ENCODE peak calls at places on chromosomes 6 and 20, in eight cellular contexts. One of them, this sample, is unnamed.

GRCh38 chr20:58613061-58613854 is 37.8 kb upstream of the STX16 start:
- DNase-seq in A549: no peak
- DNase-seq in IMR-90: no peak
- DNase-seq in HepG2: no peak
- DNase-seq in SK-N-SH: no peak
- DNase-seq in K562: no peak
- DNase-seq in GM12878: no peak
- DNase-seq in H1: no peak
- DNase-seq in this sample: no peak

GRCh38 chr20:49700411-49701185 is 13.1 kb downstream of the B4GALT5 start:
- DNase-seq in A549: peak
- DNase-seq in IMR-90: peak
- DNase-seq in HepG2: peak
- DNase-seq in SK-N-SH: no peak
- DNase-seq in K562: peak
- DNase-seq in GM12878: no peak
- DNase-seq in H1: no peak
- DNase-seq in this sample: peak

GRCh38 chr6:113414511-113414910 is 442.6 kb upstream of the MARCKS start:
- DNase-seq in A549: peak
- DNase-seq in IMR-90: peak
- DNase-seq in HepG2: peak
- DNase-seq in SK-N-SH: peak
- DNase-seq in K562: no peak
- DNase-seq in GM12878: no peak
- DNase-seq in H1: no peak
- DNase-seq in this sample: peak

GRCh38 chr20:63532449-63532971 is 4.7 kb downstream of the PTK6 start:
- DNase-seq in A549: no peak
- DNase-seq in IMR-90: no peak
- DNase-seq in HepG2: no peak
- DNase-seq in SK-N-SH: peak
- DNase-seq in K562: no peak
- DNase-seq in GM12878: no peak
- DNase-seq in H1: no peak
- DNase-seq in this sample: no peak

GRCh38 chr20:57412347-57413029 is 21.3 kb downstream of the RBM38 start:
- DNase-seq in A549: no peak
- DNase-seq in IMR-90: no peak
- DNase-seq in HepG2: no peak
- DNase-seq in SK-N-SH: no peak
- DNase-seq in K562: peak
- DNase-seq in GM12878: no peak
- DNase-seq in H1: no peak
- DNase-seq in this sample: no peak

GRCh38 chr6:159193923-159194322 is 24.7 kb downstream of the FNDC1 start:
- DNase-seq in A549: no peak
- DNase-seq in IMR-90: no peak
- DNase-seq in HepG2: no peak
- DNase-seq in SK-N-SH: no peak
- DNase-seq in K562: no peak
- DNase-seq in GM12878: no peak
- DNase-seq in H1: no peak
- DNase-seq in this sample: no peak

GRCh38 chr20:8094845-8095244 is 37.2 kb upstream of the PLCB1 start:
- DNase-seq in A549: peak
- DNase-seq in IMR-90: peak
- DNase-seq in HepG2: peak
- DNase-seq in SK-N-SH: no peak
- DNase-seq in K562: no peak
- DNase-seq in GM12878: no peak
- DNase-seq in H1: no peak
- DNase-seq in this sample: no peak

GRCh38 chr6:24078200-24078599 is 47.8 kb upstream of the NRSN1 start:
- DNase-seq in A549: no peak
- DNase-seq in IMR-90: no peak
- DNase-seq in HepG2: no peak
- DNase-seq in SK-N-SH: no peak
- DNase-seq in K562: no peak
- DNase-seq in GM12878: no peak
- DNase-seq in H1: no peak
- DNase-seq in this sample: no peak

GRCh38 chr6:25777031-25777430 is 22.5 kb downstream of the SLC17A4 start:
- DNase-seq in A549: no peak
- DNase-seq in IMR-90: no peak
- DNase-seq in HepG2: no peak
- DNase-seq in SK-N-SH: no peak
- DNase-seq in K562: no peak
- DNase-seq in GM12878: no peak
- DNase-seq in H1: no peak
- DNase-seq in this sample: no peak

GRCh38 chr6:100137759-100138158 is 143.7 kb upstream of the MCHR2 start:
- DNase-seq in A549: no peak
- DNase-seq in IMR-90: no peak
- DNase-seq in HepG2: no peak
- DNase-seq in SK-N-SH: no peak
- DNase-seq in K562: no peak
- DNase-seq in GM12878: no peak
- DNase-seq in H1: no peak
- DNase-seq in this sample: no peak

GRCh38 chr6:139430897-139431601 is 56.6 kb upstream of the CITED2 start:
- DNase-seq in A549: no peak
- DNase-seq in IMR-90: no peak
- DNase-seq in HepG2: no peak
- DNase-seq in SK-N-SH: no peak
- DNase-seq in K562: no peak
- DNase-seq in GM12878: no peak
- DNase-seq in H1: no peak
- DNase-seq in this sample: no peak

GRCh38 chr20:50774515-50774914 is 20.3 kb upstream of the BCAS4 start:
- DNase-seq in A549: no peak
- DNase-seq in IMR-90: no peak
- DNase-seq in HepG2: no peak
- DNase-seq in SK-N-SH: no peak
- DNase-seq in K562: no peak
- DNase-seq in GM12878: no peak
- DNase-seq in H1: no peak
- DNase-seq in this sample: no peak

GRCh38 chr6:26103141-26103769 is 16.0 kb downstream of the HFE start:
- DNase-seq in A549: peak
- DNase-seq in IMR-90: peak
- DNase-seq in HepG2: peak
- DNase-seq in SK-N-SH: no peak
- DNase-seq in K562: peak
- DNase-seq in GM12878: no peak
- DNase-seq in H1: no peak
- DNase-seq in this sample: no peak

GRCh38 chr6:118890997-118891790 is 2.8 kb upstream of the ASF1A start:
- DNase-seq in A549: no peak
- DNase-seq in IMR-90: no peak
- DNase-seq in HepG2: no peak
- DNase-seq in SK-N-SH: no peak
- DNase-seq in K562: no peak
- DNase-seq in GM12878: no peak
- DNase-seq in H1: no peak
- DNase-seq in this sample: no peak

GRCh38 chr6:111803804-111804203 is 69.4 kb downstream of the FYN start:
- DNase-seq in A549: no peak
- DNase-seq in IMR-90: peak
- DNase-seq in HepG2: no peak
- DNase-seq in SK-N-SH: no peak
- DNase-seq in K562: no peak
- DNase-seq in GM12878: no peak
- DNase-seq in H1: no peak
- DNase-seq in this sample: no peak

GRCh38 chr6:13573669-13574110 is 711 bp upstream of the SIRT5 start:
- DNase-seq in A549: peak
- DNase-seq in IMR-90: peak
- DNase-seq in HepG2: peak
- DNase-seq in SK-N-SH: no peak
- DNase-seq in K562: peak
- DNase-seq in GM12878: no peak
- DNase-seq in H1: no peak
- DNase-seq in this sample: peak

GRCh38 chr6:44051516-44051915 is 75.7 kb downstream of the MRPL14 start:
- DNase-seq in A549: no peak
- DNase-seq in IMR-90: peak
- DNase-seq in HepG2: no peak
- DNase-seq in SK-N-SH: no peak
- DNase-seq in K562: no peak
- DNase-seq in GM12878: no peak
- DNase-seq in H1: no peak
- DNase-seq in this sample: no peak

GRCh38 chr6:85995339-85996033 is 352.8 kb upstream of the SYNCRIP start:
- DNase-seq in A549: no peak
- DNase-seq in IMR-90: no peak
- DNase-seq in HepG2: no peak
- DNase-seq in SK-N-SH: no peak
- DNase-seq in K562: no peak
- DNase-seq in GM12878: no peak
- DNase-seq in H1: no peak
- DNase-seq in this sample: no peak

GRCh38 chr6:74581681-74582080 is 624.2 kb downstream of the COL12A1 start:
- DNase-seq in A549: no peak
- DNase-seq in IMR-90: no peak
- DNase-seq in HepG2: no peak
- DNase-seq in SK-N-SH: no peak
- DNase-seq in K562: no peak
- DNase-seq in GM12878: no peak
- DNase-seq in H1: no peak
- DNase-seq in this sample: no peak

GRCh38 chr6:74587386-74587785 is 618.5 kb downstream of the COL12A1 start:
- DNase-seq in A549: no peak
- DNase-seq in IMR-90: no peak
- DNase-seq in HepG2: no peak
- DNase-seq in SK-N-SH: no peak
- DNase-seq in K562: no peak
- DNase-seq in GM12878: no peak
- DNase-seq in H1: no peak
- DNase-seq in this sample: no peak

GRCh38 chr6:74579794-74580193 is 626.1 kb downstream of the COL12A1 start:
- DNase-seq in A549: no peak
- DNase-seq in IMR-90: no peak
- DNase-seq in HepG2: no peak
- DNase-seq in SK-N-SH: no peak
- DNase-seq in K562: no peak
- DNase-seq in GM12878: no peak
- DNase-seq in H1: no peak
- DNase-seq in this sample: no peak

GRCh38 chr6:74588094-74588493 is 617.8 kb downstream of the COL12A1 start:
- DNase-seq in A549: no peak
- DNase-seq in IMR-90: no peak
- DNase-seq in HepG2: no peak
- DNase-seq in SK-N-SH: no peak
- DNase-seq in K562: no peak
- DNase-seq in GM12878: no peak
- DNase-seq in H1: no peak
- DNase-seq in this sample: no peak

GRCh38 chr6:74585779-74586178 is 620.1 kb downstream of the COL12A1 start:
- DNase-seq in A549: no peak
- DNase-seq in IMR-90: peak
- DNase-seq in HepG2: no peak
- DNase-seq in SK-N-SH: no peak
- DNase-seq in K562: no peak
- DNase-seq in GM12878: no peak
- DNase-seq in H1: no peak
- DNase-seq in this sample: no peak
- TF ChIP-seq RAD21 in A549: no peak
- TF ChIP-seq RAD21 in IMR-90: no peak
- TF ChIP-seq RAD21 in HepG2: no peak
- TF ChIP-seq RAD21 in SK-N-SH: no peak
- TF ChIP-seq RAD21 in K562: no peak
- TF ChIP-seq RAD21 in GM12878: no peak
- TF ChIP-seq RAD21 in H1: no peak
- TF ChIP-seq RAD21 in this sample: no peak

GRCh38 chr20:56285496-56285895 is 37.0 kb downstream of the MC3R start:
- DNase-seq in A549: no peak
- DNase-seq in IMR-90: no peak
- DNase-seq in HepG2: no peak
- DNase-seq in SK-N-SH: no peak
- DNase-seq in K562: no peak
- DNase-seq in GM12878: no peak
- DNase-seq in H1: no peak
- DNase-seq in this sample: no peak

DNA sequence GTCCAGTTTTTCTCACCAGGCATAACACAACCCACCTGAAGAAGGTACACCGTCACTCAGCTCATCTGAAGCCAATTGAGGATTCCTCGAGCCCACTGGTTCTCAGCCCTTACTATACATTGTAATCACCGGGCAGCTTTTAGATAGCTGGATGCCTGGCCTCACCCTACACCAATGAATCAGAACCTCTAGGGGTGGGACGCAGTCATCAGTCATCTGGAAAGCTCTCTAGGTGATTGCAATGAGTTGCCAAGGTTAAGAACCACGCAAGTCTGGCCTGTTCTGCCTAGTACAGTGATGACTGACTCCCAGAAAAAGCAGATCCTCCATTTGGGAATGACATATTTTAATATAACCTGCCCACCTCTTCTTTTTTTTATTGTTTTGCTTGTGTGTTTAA is 41.1 kb downstream of the MC3R start:
- DNase-seq in A549: no peak
- DNase-seq in IMR-90: no peak
- DNase-seq in HepG2: no peak
- DNase-seq in SK-N-SH: no peak
- DNase-seq in K562: no peak
- DNase-seq in GM12878: no peak
- DNase-seq in H1: no peak
- DNase-seq in this sample: no peak
- TF ChIP-seq RAD21 in A549: no peak
- TF ChIP-seq RAD21 in IMR-90: no peak
- TF ChIP-seq RAD21 in HepG2: no peak
- TF ChIP-seq RAD21 in SK-N-SH: no peak
- TF ChIP-seq RAD21 in K562: no peak
- TF ChIP-seq RAD21 in GM12878: no peak
- TF ChIP-seq RAD21 in H1: no peak
- TF ChIP-seq RAD21 in this sample: no peak

GRCh38 chr6:11595903-11596302 is 58.4 kb downstream of the TMEM170B start:
- DNase-seq in A549: peak
- DNase-seq in IMR-90: peak
- DNase-seq in HepG2: no peak
- DNase-seq in SK-N-SH: peak
- DNase-seq in K562: peak
- DNase-seq in GM12878: no peak
- DNase-seq in H1: no peak
- DNase-seq in this sample: no peak
- TF ChIP-seq RAD21 in A549: no peak
- TF ChIP-seq RAD21 in IMR-90: no peak
- TF ChIP-seq RAD21 in HepG2: no peak
- TF ChIP-seq RAD21 in SK-N-SH: no peak
- TF ChIP-seq RAD21 in K562: no peak
- TF ChIP-seq RAD21 in GM12878: no peak
- TF ChIP-seq RAD21 in H1: peak
- TF ChIP-seq RAD21 in this sample: no peak

DNA sequence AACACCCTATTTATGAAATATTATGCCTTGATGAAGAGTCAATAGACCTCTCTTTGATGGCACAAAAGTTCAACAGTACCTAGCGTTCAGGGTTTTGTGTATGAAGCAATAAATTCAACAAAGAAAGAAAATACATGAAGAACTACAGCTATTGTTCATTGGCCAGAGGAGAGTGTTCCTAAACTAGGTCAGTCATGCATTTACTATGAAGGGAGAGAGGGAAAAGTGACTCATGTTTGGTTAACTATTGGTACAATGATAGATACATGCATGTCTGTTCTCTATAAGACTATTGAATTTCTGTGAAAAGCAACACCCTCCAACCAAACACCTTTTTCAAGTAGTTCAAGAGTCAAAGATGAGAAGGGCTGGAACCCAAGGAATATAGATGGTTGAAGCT is 50.7 kb downstream of the CLIC5 start:
- DNase-seq in A549: no peak
- DNase-seq in IMR-90: no peak
- DNase-seq in HepG2: no peak
- DNase-seq in SK-N-SH: no peak
- DNase-seq in K562: no peak
- DNase-seq in GM12878: no peak
- DNase-seq in H1: no peak
- DNase-seq in this sample: no peak
- TF ChIP-seq RAD21 in A549: no peak
- TF ChIP-seq RAD21 in IMR-90: no peak
- TF ChIP-seq RAD21 in HepG2: no peak
- TF ChIP-seq RAD21 in SK-N-SH: no peak
- TF ChIP-seq RAD21 in K562: no peak
- TF ChIP-seq RAD21 in GM12878: no peak
- TF ChIP-seq RAD21 in H1: no peak
- TF ChIP-seq RAD21 in this sample: no peak

This sample was measured in HCT116.